ENCODE peak calls at places on chromosomes 7 and 10, in nine cellular contexts. Q is EH; U is activated T-cell treated with anti-CD3 and anti-CD28 coated beads for 1 hour; B is upper lobe of right lung; H is head of caudate nucleus; G is neural crest cell; Y is GM18507; O is hepatocyte; Z is activated naive CD4-positive, alpha-beta T cell. A is an unnamed sample.
A peak's percentile ranks its signal among the peaks of the same experiment; 100 is the strongest.

GRCh38 chr10:68666280-68666760 is 54.7 kb upstream of the CCAR1 start:
- DNase-seq in Z (no peak), O (no peak), G (no peak), Y (no peak), H (no peak), Q (peak; percentile 97), U (no peak), B (no peak), A (no peak)

GRCh38 chr7:117210908-117211307 is 112.0 kb downstream of the WNT2 start:
- DNase-seq in B (no peak), H (no peak), Q (no peak), G (no peak), Z (no peak), Y (no peak), O (no peak), U (no peak), A (no peak)

GRCh38 chr10:93554760-93555432 is 11.6 kb upstream of the FFAR4 start:
- DNase-seq in U (peak; percentile 23), Y (peak; percentile 30), O (peak; percentile 87), H (peak; percentile 83), Q (peak; percentile 73), Z (peak; percentile 2), B (peak; percentile 86), G (peak; percentile 85), A (peak; percentile 74)

GRCh38 chr7:19353158-19353557 is 207.9 kb upstream of the FERD3L start:
- DNase-seq in Y (no peak), H (no peak), O (no peak), B (no peak), G (no peak), U (no peak), Z (no peak), Q (peak; percentile 4), A (no peak)

GRCh38 chr7:69631131-69631530 is 32.9 kb downstream of the AUTS2 start:
- DNase-seq in G (no peak), H (no peak), B (no peak), Y (no peak), U (no peak), Q (no peak), O (no peak), Z (no peak), A (no peak)

GRCh38 chr10:19347592-19347991 is 299.0 kb downstream of the MALRD1 start:
- DNase-seq in G (no peak), H (no peak), O (peak; percentile 12), Z (no peak), Q (no peak), Y (no peak), B (no peak), U (no peak), A (no peak)

GRCh38 chr7:82428186-82428961 is 15.2 kb downstream of the CACNA2D1 start:
- DNase-seq in Z (no peak), Q (peak; percentile 85), Y (no peak), B (no peak), O (no peak), U (no peak), H (no peak), G (no peak), A (no peak)

GRCh38 chr7:2233876-2234275 is 1.1 kb upstream of the MAD1L1 start:
- DNase-seq in O (no peak), U (no peak), Y (no peak), Q (peak; percentile 72), H (no peak), Z (no peak), G (no peak), B (no peak), A (no peak)